ENCODE peak calls at places on chromosomes 11 and 22, in four cellular contexts. One of them, this sample, is unnamed. For H3K4me1, the result is how much of the 10 kb centered on the place peaks cover.

GRCh38 chr11:75733346-75734107 is 15.9 kb downstream of the MOGAT2 start:
- DNase-seq in right lobe of liver: no peak
- DNase-seq in A549: no peak
- DNase-seq in MM.1S: no peak
- DNase-seq in this sample: peak

GRCh38 chr11:73269353-73270088 is 2.6 kb upstream of the P2RY6 start:
- DNase-seq in A549: no peak
- DNase-seq in right lobe of liver: no peak
- DNase-seq in MM.1S: no peak
- DNase-seq in this sample: no peak

GRCh38 chr11:118838905-118839553 is 44.7 kb upstream of the CXCR5 start:
- DNase-seq in MM.1S: peak
- DNase-seq in right lobe of liver: no peak
- DNase-seq in A549: no peak
- DNase-seq in this sample: no peak

GRCh38 chr11:85464283-85464682 is 162.9 kb downstream of the DLG2 start:
- DNase-seq in A549: no peak
- DNase-seq in MM.1S: no peak
- DNase-seq in right lobe of liver: no peak
- DNase-seq in this sample: no peak

GRCh38 chr11:9573775-9574555 is 495 bp downstream of the WEE1 start:
- DNase-seq in A549: peak
- DNase-seq in right lobe of liver: peak
- DNase-seq in MM.1S: peak
- DNase-seq in this sample: peak

GRCh38 chr11:92837595-92837994 is 131.9 kb upstream of the MTNR1B start:
- DNase-seq in MM.1S: peak
- DNase-seq in right lobe of liver: no peak
- DNase-seq in A549: no peak
- DNase-seq in this sample: no peak

GRCh38 chr22:49667236-49667635 is 160.4 kb downstream of the BRD1 start:
- DNase-seq in right lobe of liver: no peak
- DNase-seq in MM.1S: no peak
- DNase-seq in A549: no peak
- DNase-seq in this sample: peak

GRCh38 chr11:19711911-19712280 is 741 bp upstream of the NAV2 start:
- DNase-seq in right lobe of liver: no peak
- DNase-seq in A549: no peak
- DNase-seq in MM.1S: peak
- DNase-seq in this sample: no peak

GRCh38 chr22:23833911-23834317 is 4.9 kb downstream of the DERL3 start:
- DNase-seq in right lobe of liver: peak
- DNase-seq in MM.1S: no peak
- DNase-seq in A549: no peak
- DNase-seq in this sample: no peak

GRCh38 chr22:31120230-31120629 is 2.5 kb upstream of the INPP5J start:
- DNase-seq in A549: no peak
- DNase-seq in MM.1S: no peak
- DNase-seq in right lobe of liver: no peak
- DNase-seq in this sample: no peak

GRCh38 chr11:69008774-69009440 is 4.1 kb downstream of the MRGPRF start:
- DNase-seq in right lobe of liver: peak
- DNase-seq in MM.1S: no peak
- DNase-seq in A549: peak
- DNase-seq in this sample: peak

DNA sequence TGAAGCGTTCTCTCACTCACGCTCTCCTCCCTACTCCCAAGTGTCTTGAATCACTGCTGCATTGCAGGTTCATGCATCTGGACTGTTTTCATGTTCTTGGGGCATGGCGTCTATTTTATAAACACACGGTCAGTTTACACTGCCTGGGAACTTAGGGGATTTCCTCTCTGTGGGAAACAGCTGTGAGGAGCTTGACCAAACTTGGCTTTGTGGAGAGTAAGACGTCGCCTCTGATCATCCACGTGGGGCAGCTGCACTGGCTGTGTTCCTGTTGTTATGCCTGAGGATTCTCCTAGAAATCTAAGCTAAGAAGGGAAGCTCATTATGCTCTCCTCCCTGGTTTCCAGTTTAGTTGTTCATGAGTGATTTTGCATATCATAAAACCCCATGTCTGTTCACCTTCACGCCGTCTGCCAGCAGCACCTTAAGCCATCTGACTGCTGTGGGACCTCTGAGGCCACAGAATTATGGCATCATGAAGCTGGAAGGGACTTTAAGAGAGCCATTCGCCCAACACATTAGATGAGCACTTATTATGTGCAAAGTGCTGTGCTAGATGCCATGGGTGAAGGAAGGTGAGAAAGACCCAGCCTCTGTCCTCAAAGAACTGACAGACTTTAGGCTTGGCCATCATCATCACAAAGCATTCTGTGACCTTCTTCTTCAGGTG is 38.8 kb upstream of the POU2AF1 start:
- DNase-seq in right lobe of liver: no peak
- DNase-seq in MM.1S: peak
- DNase-seq in A549: no peak
- DNase-seq in this sample: peak
- H3K4me3 ChIP-seq in right lobe of liver: no peak
- H3K4me3 ChIP-seq in MM.1S: peak
- H3K4me3 ChIP-seq in A549: no peak
- H3K4me3 ChIP-seq in this sample: no peak

GRCh38 chr11:17351171-17351509 is 460 bp upstream of the NCR3LG1 start:
- DNase-seq in right lobe of liver: no peak
- DNase-seq in A549: no peak
- DNase-seq in MM.1S: no peak
- DNase-seq in this sample: no peak
- TF ChIP-seq CTCF in right lobe of liver: peak
- TF ChIP-seq CTCF in A549: peak
- TF ChIP-seq CTCF in MM.1S: no peak
- TF ChIP-seq CTCF in this sample: peak

GRCh38 chr11:1401656-1402221 is 12.0 kb downstream of the BRSK2 start:
- DNase-seq in right lobe of liver: peak
- DNase-seq in MM.1S: peak
- DNase-seq in A549: no peak
- DNase-seq in this sample: peak

GRCh38 chr11:1403721-1404460 is 14.2 kb downstream of the BRSK2 start:
- DNase-seq in MM.1S: no peak
- DNase-seq in A549: no peak
- DNase-seq in right lobe of liver: no peak
- DNase-seq in this sample: no peak

GRCh38 chr11:1404461-1405185 is 14.9 kb downstream of the BRSK2 start:
- DNase-seq in MM.1S: no peak
- DNase-seq in A549: no peak
- DNase-seq in right lobe of liver: no peak
- DNase-seq in this sample: no peak

GRCh38 chr11:1402355-1402754 is 12.6 kb downstream of the BRSK2 start:
- DNase-seq in right lobe of liver: no peak
- DNase-seq in MM.1S: no peak
- DNase-seq in A549: no peak
- DNase-seq in this sample: no peak

GRCh38 chr11:1402776-1403620 is 13.3 kb downstream of the BRSK2 start:
- DNase-seq in right lobe of liver: no peak
- DNase-seq in MM.1S: no peak
- DNase-seq in A549: no peak
- DNase-seq in this sample: no peak
- H3K4me1 ChIP-seq in right lobe of liver: under half
- H3K4me1 ChIP-seq in MM.1S: under half
- H3K4me1 ChIP-seq in A549: under half
- H3K4me1 ChIP-seq in this sample: under half

GRCh38 chr11:120352405-120352804 is 16.2 kb downstream of the ARHGEF12 start:
- DNase-seq in A549: no peak
- DNase-seq in MM.1S: no peak
- DNase-seq in right lobe of liver: no peak
- DNase-seq in this sample: no peak
- H3K4me3 ChIP-seq in A549: no peak
- H3K4me3 ChIP-seq in MM.1S: no peak
- H3K4me3 ChIP-seq in right lobe of liver: no peak
- H3K4me3 ChIP-seq in this sample: no peak

DNA sequence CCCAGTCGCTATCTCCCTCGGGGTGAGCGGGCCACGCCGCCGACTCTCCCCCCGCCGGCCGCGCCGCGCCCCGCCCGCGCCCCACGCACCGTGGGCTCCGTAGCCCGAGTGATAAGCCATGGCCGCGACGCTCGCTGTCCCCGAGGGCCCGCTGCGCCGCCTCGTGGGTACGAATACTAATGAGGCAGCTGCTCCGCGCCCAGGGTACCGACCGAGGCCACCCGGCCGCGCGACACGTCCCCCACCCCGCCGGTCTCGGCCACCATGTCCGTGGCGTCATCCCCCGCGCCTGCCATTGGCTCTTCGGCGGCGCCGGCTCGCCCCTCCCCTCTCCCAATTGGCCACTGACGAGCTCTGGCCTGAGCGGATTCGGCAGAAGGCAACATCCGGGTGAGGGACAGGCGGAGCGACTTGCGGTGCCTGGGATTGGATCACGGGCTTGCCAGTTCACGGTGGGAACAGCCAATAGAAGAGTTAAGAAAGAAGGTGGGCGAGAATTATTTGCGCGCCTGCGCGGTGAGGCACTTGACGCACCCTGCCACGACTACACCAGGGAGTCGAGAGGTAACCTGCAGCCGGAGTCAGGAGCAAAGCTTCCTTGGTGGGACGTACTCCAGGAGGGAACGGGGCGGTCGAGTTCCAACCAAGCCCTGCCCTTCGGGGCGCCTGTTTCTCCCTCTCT is at the start of gene YIF1A:
- DNase-seq in right lobe of liver: peak
- DNase-seq in MM.1S: peak
- DNase-seq in A549: peak
- DNase-seq in this sample: peak
- TF ChIP-seq CTCF in right lobe of liver: no peak
- TF ChIP-seq CTCF in MM.1S: no peak
- TF ChIP-seq CTCF in A549: no peak
- TF ChIP-seq CTCF in this sample: peak

GRCh38 chr22:19851291-19852176 is 3.1 kb downstream of the GNB1L start:
- DNase-seq in right lobe of liver: no peak
- DNase-seq in MM.1S: no peak
- DNase-seq in A549: no peak
- DNase-seq in this sample: no peak

GRCh38 chr22:19850482-19851109 is 4.1 kb downstream of the GNB1L start:
- DNase-seq in MM.1S: no peak
- DNase-seq in right lobe of liver: no peak
- DNase-seq in A549: no peak
- DNase-seq in this sample: no peak

GRCh38 chr22:19848298-19849224 is 6.1 kb downstream of the GNB1L start:
- DNase-seq in right lobe of liver: peak
- DNase-seq in A549: peak
- DNase-seq in MM.1S: peak
- DNase-seq in this sample: no peak

GRCh38 chr22:19852177-19852781 is 2.4 kb downstream of the GNB1L start:
- DNase-seq in right lobe of liver: no peak
- DNase-seq in MM.1S: no peak
- DNase-seq in A549: no peak
- DNase-seq in this sample: no peak

GRCh38 chr22:19849800-19850481 is 4.7 kb downstream of the GNB1L start:
- DNase-seq in A549: no peak
- DNase-seq in MM.1S: no peak
- DNase-seq in right lobe of liver: peak
- DNase-seq in this sample: no peak
- H3K4me1 ChIP-seq in A549: under half
- H3K4me1 ChIP-seq in MM.1S: under half
- H3K4me1 ChIP-seq in right lobe of liver: under half
- H3K4me1 ChIP-seq in this sample: under half

This sample was measured in left ventricle myocardium inferior.